ENCODE peak calls at places on chromosomes 1 and 21, in nine cellular contexts. One of them, this sample, is unnamed.

GRCh38 chr1:170729608-170730378 is 65.9 kb downstream of the PRRX1 start:
- DNase-seq in Caco-2: no peak
- DNase-seq in cardiac fibroblast: peak
- DNase-seq in foreskin fibroblast: peak
- DNase-seq in left ventricle myocardium inferior: peak
- DNase-seq in epithelial cell of esophagus: peak
- DNase-seq in heart right ventricle: no peak
- DNase-seq in AG10803: peak
- DNase-seq in heart left ventricle: peak
- DNase-seq in this sample: no peak

GRCh38 chr1:16090076-16090826 is 16.8 kb upstream of the FAM131C start:
- DNase-seq in cardiac fibroblast: no peak
- DNase-seq in heart right ventricle: no peak
- DNase-seq in heart left ventricle: no peak
- DNase-seq in epithelial cell of esophagus: no peak
- DNase-seq in left ventricle myocardium inferior: no peak
- DNase-seq in AG10803: no peak
- DNase-seq in foreskin fibroblast: no peak
- DNase-seq in Caco-2: no peak
- DNase-seq in this sample: no peak

GRCh38 chr1:55980574-55980973 is 598.8 kb downstream of the PLPP3 start:
- DNase-seq in left ventricle myocardium inferior: no peak
- DNase-seq in heart right ventricle: no peak
- DNase-seq in heart left ventricle: no peak
- DNase-seq in epithelial cell of esophagus: no peak
- DNase-seq in foreskin fibroblast: no peak
- DNase-seq in Caco-2: no peak
- DNase-seq in cardiac fibroblast: no peak
- DNase-seq in AG10803: no peak
- DNase-seq in this sample: no peak

GRCh38 chr1:114740331-114740730 is 17.5 kb downstream of the CSDE1 start:
- DNase-seq in cardiac fibroblast: no peak
- DNase-seq in epithelial cell of esophagus: no peak
- DNase-seq in foreskin fibroblast: no peak
- DNase-seq in heart left ventricle: no peak
- DNase-seq in heart right ventricle: no peak
- DNase-seq in left ventricle myocardium inferior: no peak
- DNase-seq in AG10803: no peak
- DNase-seq in Caco-2: no peak
- DNase-seq in this sample: no peak

GRCh38 chr1:155794605-155795265 is 62.3 kb downstream of the GON4L start:
- DNase-seq in heart left ventricle: no peak
- DNase-seq in Caco-2: no peak
- DNase-seq in heart right ventricle: no peak
- DNase-seq in AG10803: no peak
- DNase-seq in left ventricle myocardium inferior: no peak
- DNase-seq in foreskin fibroblast: no peak
- DNase-seq in cardiac fibroblast: peak
- DNase-seq in epithelial cell of esophagus: no peak
- DNase-seq in this sample: no peak

GRCh38 chr1:160211010-160211790 is 6.0 kb downstream of the PEA15 start:
- DNase-seq in epithelial cell of esophagus: no peak
- DNase-seq in heart left ventricle: no peak
- DNase-seq in AG10803: no peak
- DNase-seq in heart right ventricle: no peak
- DNase-seq in left ventricle myocardium inferior: no peak
- DNase-seq in cardiac fibroblast: no peak
- DNase-seq in Caco-2: no peak
- DNase-seq in foreskin fibroblast: no peak
- DNase-seq in this sample: no peak

GRCh38 chr1:178908358-178908757 is 37.5 kb upstream of the ANGPTL1 start:
- DNase-seq in foreskin fibroblast: peak
- DNase-seq in Caco-2: no peak
- DNase-seq in epithelial cell of esophagus: no peak
- DNase-seq in heart right ventricle: no peak
- DNase-seq in cardiac fibroblast: peak
- DNase-seq in heart left ventricle: no peak
- DNase-seq in left ventricle myocardium inferior: no peak
- DNase-seq in AG10803: peak
- DNase-seq in this sample: no peak

GRCh38 chr1:40583980-40584379 is 52.5 kb downstream of the ZNF684 start:
- DNase-seq in epithelial cell of esophagus: no peak
- DNase-seq in left ventricle myocardium inferior: no peak
- DNase-seq in Caco-2: no peak
- DNase-seq in foreskin fibroblast: no peak
- DNase-seq in cardiac fibroblast: no peak
- DNase-seq in AG10803: no peak
- DNase-seq in heart left ventricle: no peak
- DNase-seq in heart right ventricle: no peak
- DNase-seq in this sample: no peak

GRCh38 chr1:86741947-86742572 is 37.7 kb downstream of the SH3GLB1 start:
- DNase-seq in foreskin fibroblast: no peak
- DNase-seq in epithelial cell of esophagus: peak
- DNase-seq in AG10803: peak
- DNase-seq in heart left ventricle: no peak
- DNase-seq in cardiac fibroblast: peak
- DNase-seq in left ventricle myocardium inferior: no peak
- DNase-seq in heart right ventricle: no peak
- DNase-seq in Caco-2: peak
- DNase-seq in this sample: no peak

GRCh38 chr1:220881918-220882891 is 3.0 kb downstream of the HLX start:
- DNase-seq in heart left ventricle: no peak
- DNase-seq in cardiac fibroblast: peak
- DNase-seq in Caco-2: no peak
- DNase-seq in left ventricle myocardium inferior: no peak
- DNase-seq in AG10803: peak
- DNase-seq in epithelial cell of esophagus: no peak
- DNase-seq in heart right ventricle: peak
- DNase-seq in foreskin fibroblast: peak
- DNase-seq in this sample: no peak

GRCh38 chr1:31376374-31377134 is 3.7 kb upstream of the FABP3 start:
- DNase-seq in heart right ventricle: no peak
- DNase-seq in left ventricle myocardium inferior: no peak
- DNase-seq in foreskin fibroblast: peak
- DNase-seq in epithelial cell of esophagus: peak
- DNase-seq in cardiac fibroblast: peak
- DNase-seq in AG10803: peak
- DNase-seq in Caco-2: no peak
- DNase-seq in heart left ventricle: no peak
- DNase-seq in this sample: peak

GRCh38 chr1:68433386-68433785 is 16.4 kb downstream of the RPE65 start:
- DNase-seq in heart left ventricle: no peak
- DNase-seq in epithelial cell of esophagus: no peak
- DNase-seq in heart right ventricle: no peak
- DNase-seq in Caco-2: no peak
- DNase-seq in cardiac fibroblast: no peak
- DNase-seq in AG10803: no peak
- DNase-seq in foreskin fibroblast: no peak
- DNase-seq in left ventricle myocardium inferior: no peak
- DNase-seq in this sample: no peak

GRCh38 chr21:44918107-44918470 is 2.6 kb downstream of the ITGB2 start:
- DNase-seq in AG10803: no peak
- DNase-seq in epithelial cell of esophagus: no peak
- DNase-seq in heart left ventricle: peak
- DNase-seq in foreskin fibroblast: no peak
- DNase-seq in left ventricle myocardium inferior: no peak
- DNase-seq in Caco-2: no peak
- DNase-seq in cardiac fibroblast: no peak
- DNase-seq in heart right ventricle: no peak
- DNase-seq in this sample: no peak

GRCh38 chr1:54070549-54070915 is 17.1 kb downstream of the TCEANC2 start:
- DNase-seq in AG10803: peak
- DNase-seq in Caco-2: no peak
- DNase-seq in epithelial cell of esophagus: no peak
- DNase-seq in foreskin fibroblast: no peak
- DNase-seq in heart right ventricle: no peak
- DNase-seq in cardiac fibroblast: no peak
- DNase-seq in heart left ventricle: no peak
- DNase-seq in left ventricle myocardium inferior: no peak
- DNase-seq in this sample: no peak

GRCh38 chr1:148372731-148373130 is 110.4 kb downstream of the PPIAL4G start:
- DNase-seq in left ventricle myocardium inferior: no peak
- DNase-seq in cardiac fibroblast: peak
- DNase-seq in epithelial cell of esophagus: peak
- DNase-seq in heart left ventricle: no peak
- DNase-seq in AG10803: peak
- DNase-seq in heart right ventricle: no peak
- DNase-seq in Caco-2: no peak
- DNase-seq in foreskin fibroblast: peak
- DNase-seq in this sample: no peak
- H3K4me3 ChIP-seq in left ventricle myocardium inferior: no peak
- H3K4me3 ChIP-seq in cardiac fibroblast: no peak
- H3K4me3 ChIP-seq in epithelial cell of esophagus: no peak
- H3K4me3 ChIP-seq in heart left ventricle: no peak
- H3K4me3 ChIP-seq in AG10803: no peak
- H3K4me3 ChIP-seq in heart right ventricle: no peak
- H3K4me3 ChIP-seq in Caco-2: no peak
- H3K4me3 ChIP-seq in foreskin fibroblast: no peak
- H3K4me3 ChIP-seq in this sample: no peak

GRCh38 chr21:29117372-29117955 is 13.0 kb upstream of the MAP3K7CL start:
- DNase-seq in heart left ventricle: no peak
- DNase-seq in foreskin fibroblast: no peak
- DNase-seq in cardiac fibroblast: no peak
- DNase-seq in heart right ventricle: no peak
- DNase-seq in AG10803: no peak
- DNase-seq in Caco-2: no peak
- DNase-seq in epithelial cell of esophagus: peak
- DNase-seq in left ventricle myocardium inferior: no peak
- DNase-seq in this sample: no peak

GRCh38 chr21:29115899-29116298 is 14.5 kb upstream of the MAP3K7CL start:
- DNase-seq in Caco-2: no peak
- DNase-seq in AG10803: no peak
- DNase-seq in heart right ventricle: no peak
- DNase-seq in heart left ventricle: no peak
- DNase-seq in left ventricle myocardium inferior: no peak
- DNase-seq in foreskin fibroblast: no peak
- DNase-seq in cardiac fibroblast: no peak
- DNase-seq in epithelial cell of esophagus: no peak
- DNase-seq in this sample: no peak

GRCh38 chr21:29114765-29115164 is 15.7 kb upstream of the MAP3K7CL start:
- DNase-seq in foreskin fibroblast: peak
- DNase-seq in left ventricle myocardium inferior: no peak
- DNase-seq in heart left ventricle: no peak
- DNase-seq in epithelial cell of esophagus: peak
- DNase-seq in AG10803: peak
- DNase-seq in heart right ventricle: no peak
- DNase-seq in Caco-2: peak
- DNase-seq in cardiac fibroblast: peak
- DNase-seq in this sample: peak
- TF ChIP-seq CTCF in foreskin fibroblast: no peak
- TF ChIP-seq CTCF in left ventricle myocardium inferior: no peak
- TF ChIP-seq CTCF in heart left ventricle: no peak
- TF ChIP-seq CTCF in epithelial cell of esophagus: no peak
- TF ChIP-seq CTCF in AG10803: no peak
- TF ChIP-seq CTCF in heart right ventricle: no peak
- TF ChIP-seq CTCF in Caco-2: no peak
- TF ChIP-seq CTCF in cardiac fibroblast: no peak
- TF ChIP-seq CTCF in this sample: no peak

DNA sequence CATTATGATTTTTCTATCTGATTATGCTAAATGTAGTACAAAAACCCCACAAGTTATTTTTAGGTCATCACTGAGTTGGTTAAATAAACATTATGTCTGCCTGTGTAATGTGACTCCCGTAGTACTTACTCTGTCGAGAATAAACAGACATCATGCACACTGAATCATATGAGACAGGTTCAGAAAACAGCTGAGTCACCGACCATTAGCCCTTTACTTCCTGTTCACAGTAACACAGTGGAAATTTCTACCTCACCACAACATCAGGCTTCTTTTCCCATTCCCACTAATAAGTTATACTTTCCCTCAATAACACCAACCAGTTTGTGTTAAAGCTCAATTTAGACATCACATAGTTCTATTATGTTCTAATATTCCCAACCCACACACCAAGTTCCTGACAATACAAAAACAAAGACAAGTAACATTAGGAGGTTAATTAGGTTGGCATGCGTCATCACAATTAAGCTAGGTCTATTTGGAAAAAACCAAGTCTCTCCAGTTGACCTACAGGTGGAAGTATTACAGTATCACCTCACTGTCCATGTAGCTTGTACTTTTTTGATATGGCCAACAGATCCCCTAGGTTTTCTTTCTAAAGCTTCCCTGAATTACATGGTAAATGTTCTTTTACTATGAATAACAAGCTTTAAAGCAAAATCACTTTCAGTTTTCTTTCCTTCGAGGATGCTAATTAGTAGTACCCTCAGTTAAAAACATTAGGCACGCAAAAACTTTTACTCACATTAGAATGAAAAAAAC is 154.2 kb downstream of the EIF4G3 start:
- DNase-seq in Caco-2: peak
- DNase-seq in AG10803: peak
- DNase-seq in foreskin fibroblast: peak
- DNase-seq in heart left ventricle: peak
- DNase-seq in epithelial cell of esophagus: peak
- DNase-seq in heart right ventricle: no peak
- DNase-seq in cardiac fibroblast: peak
- DNase-seq in left ventricle myocardium inferior: no peak
- DNase-seq in this sample: peak
- H3K4me3 ChIP-seq in Caco-2: no peak
- H3K4me3 ChIP-seq in AG10803: no peak
- H3K4me3 ChIP-seq in foreskin fibroblast: peak
- H3K4me3 ChIP-seq in heart left ventricle: no peak
- H3K4me3 ChIP-seq in epithelial cell of esophagus: no peak
- H3K4me3 ChIP-seq in heart right ventricle: no peak
- H3K4me3 ChIP-seq in cardiac fibroblast: no peak
- H3K4me3 ChIP-seq in left ventricle myocardium inferior: peak
- H3K4me3 ChIP-seq in this sample: no peak

GRCh38 chr1:230072296-230072695 is 5.3 kb downstream of the GALNT2 start:
- DNase-seq in Caco-2: no peak
- DNase-seq in epithelial cell of esophagus: no peak
- DNase-seq in foreskin fibroblast: no peak
- DNase-seq in left ventricle myocardium inferior: no peak
- DNase-seq in cardiac fibroblast: no peak
- DNase-seq in heart left ventricle: no peak
- DNase-seq in AG10803: no peak
- DNase-seq in heart right ventricle: no peak
- DNase-seq in this sample: no peak

GRCh38 chr1:230074762-230075161 is 7.7 kb downstream of the GALNT2 start:
- DNase-seq in epithelial cell of esophagus: no peak
- DNase-seq in foreskin fibroblast: no peak
- DNase-seq in heart left ventricle: no peak
- DNase-seq in left ventricle myocardium inferior: no peak
- DNase-seq in cardiac fibroblast: no peak
- DNase-seq in AG10803: no peak
- DNase-seq in heart right ventricle: no peak
- DNase-seq in Caco-2: no peak
- DNase-seq in this sample: no peak

GRCh38 chr1:230072866-230073265 is 5.8 kb downstream of the GALNT2 start:
- DNase-seq in foreskin fibroblast: no peak
- DNase-seq in heart right ventricle: no peak
- DNase-seq in heart left ventricle: no peak
- DNase-seq in Caco-2: no peak
- DNase-seq in AG10803: no peak
- DNase-seq in epithelial cell of esophagus: peak
- DNase-seq in left ventricle myocardium inferior: no peak
- DNase-seq in cardiac fibroblast: no peak
- DNase-seq in this sample: no peak

GRCh38 chr1:230073371-230074035 is 6.5 kb downstream of the GALNT2 start:
- DNase-seq in epithelial cell of esophagus: peak
- DNase-seq in foreskin fibroblast: peak
- DNase-seq in left ventricle myocardium inferior: no peak
- DNase-seq in Caco-2: no peak
- DNase-seq in heart right ventricle: no peak
- DNase-seq in AG10803: peak
- DNase-seq in heart left ventricle: no peak
- DNase-seq in cardiac fibroblast: peak
- DNase-seq in this sample: no peak

GRCh38 chr1:230074270-230074669 is 7.2 kb downstream of the GALNT2 start:
- DNase-seq in epithelial cell of esophagus: peak
- DNase-seq in AG10803: no peak
- DNase-seq in left ventricle myocardium inferior: no peak
- DNase-seq in Caco-2: no peak
- DNase-seq in foreskin fibroblast: no peak
- DNase-seq in heart right ventricle: no peak
- DNase-seq in cardiac fibroblast: no peak
- DNase-seq in heart left ventricle: no peak
- DNase-seq in this sample: no peak
- TF ChIP-seq CTCF in epithelial cell of esophagus: no peak
- TF ChIP-seq CTCF in AG10803: no peak
- TF ChIP-seq CTCF in left ventricle myocardium inferior: no peak
- TF ChIP-seq CTCF in Caco-2: no peak
- TF ChIP-seq CTCF in foreskin fibroblast: no peak
- TF ChIP-seq CTCF in heart right ventricle: no peak
- TF ChIP-seq CTCF in cardiac fibroblast: no peak
- TF ChIP-seq CTCF in heart left ventricle: no peak
- TF ChIP-seq CTCF in this sample: no peak